ENCODE peak calls at places on chromosomes 3 and 15, in six cellular contexts. A, W, Z, K, M and T are unnamed samples. For H3K4me1, the result is how much of the 10 kb centered on the place peaks cover.

GRCh38 chr3:198071602-198072285 is 111.7 kb downstream of the LMLN start:
- DNase-seq in Z (no peak), K (peak), A (no peak), M (no peak), W (peak), T (no peak)

GRCh38 chr15:41841131-41841530 is 2.5 kb downstream of the PLA2G4B start:
- DNase-seq in W (no peak), A (no peak), M (no peak), K (no peak), Z (no peak), T (no peak)

GRCh38 chr3:170055209-170055608 is 17.4 kb downstream of the GPR160 start:
- DNase-seq in W (no peak), M (no peak), K (no peak), A (no peak), Z (no peak), T (no peak)

GRCh38 chr15:25850154-25851111 is 12.7 kb downstream of the ATP10A start:
- DNase-seq in W (peak), K (peak), M (peak), A (peak), Z (peak), T (no peak)

GRCh38 chr3:128273841-128274573 is 120.7 kb downstream of the EEFSEC start:
- DNase-seq in M (peak), K (no peak), A (no peak), W (no peak), Z (no peak), T (no peak)

GRCh38 chr15:48102167-48102566 is 18.6 kb upstream of the SLC24A5 start:
- DNase-seq in W (no peak), K (no peak), Z (no peak), M (no peak), A (no peak), T (no peak)

GRCh38 chr3:64131755-64132154 is 93.5 kb downstream of the PRICKLE2 start:
- DNase-seq in A (no peak), Z (no peak), W (no peak), M (no peak), K (no peak), T (no peak)

GRCh38 chr3:170621256-170621655 is 35.4 kb upstream of the SLC7A14 start:
- DNase-seq in A (no peak), K (no peak), Z (no peak), W (no peak), M (no peak), T (no peak)

GRCh38 chr3:13157986-13158385 is 84.8 kb upstream of the IQSEC1 start:
- DNase-seq in M (no peak), K (no peak), A (no peak), W (no peak), Z (no peak), T (no peak)

GRCh38 chr15:31304736-31305365 is 21.8 kb upstream of the KLF13 start:
- DNase-seq in W (no peak), Z (peak), A (peak), M (no peak), K (no peak), T (peak)

GRCh38 chr15:40693904-40694705 is 869 bp upstream of the RAD51 start:
- DNase-seq in A (no peak), W (no peak), M (no peak), K (no peak), Z (no peak), T (no peak)

GRCh38 chr3:129554356-129555120 is 11.6 kb downstream of the H1-8 start:
- DNase-seq in Z (peak), W (no peak), K (no peak), M (no peak), A (no peak), T (peak)

GRCh38 chr3:107323723-107324122 is 53.5 kb upstream of the CCDC54 start:
- DNase-seq in M (no peak), Z (no peak), K (no peak), A (no peak), W (no peak), T (no peak)

GRCh38 chr3:23810342-23811116 is 4.8 kb downstream of the UBE2E1 start:
- DNase-seq in K (peak), Z (peak), A (peak), M (peak), W (peak), T (peak)

GRCh38 chr15:40103124-40103858 is 5.4 kb downstream of the BMF start:
- DNase-seq in A (peak), Z (peak), M (peak), W (no peak), K (no peak), T (peak)

GRCh38 chr3:67461667-67462142 is 192.7 kb downstream of the SUCLG2 start:
- DNase-seq in K (no peak), W (no peak), A (no peak), Z (peak), M (no peak), T (peak)

GRCh38 chr3:42746455-42747450 is 26.3 kb downstream of the CCDC13 start:
- DNase-seq in M (no peak), Z (no peak), A (no peak), K (no peak), W (no peak), T (no peak)

GRCh38 chr15:24763891-24764290 is 88.3 kb downstream of the NPAP1 start:
- DNase-seq in A (no peak), K (no peak), W (no peak), Z (no peak), M (no peak), T (no peak)

GRCh38 chr15:27701956-27702355 is 397.2 kb downstream of the OCA2 start:
- DNase-seq in A (no peak), W (no peak), Z (no peak), M (no peak), K (no peak), T (no peak)

GRCh38 chr3:57158813-57159678 is 6.1 kb downstream of the IL17RD start:
- DNase-seq in M (no peak), Z (no peak), A (no peak), K (peak), W (no peak), T (no peak)

GRCh38 chr15:99014803-99015676 is 7.4 kb upstream of the PGPEP1L start:
- DNase-seq in A (peak), K (peak), M (peak), W (no peak), Z (peak), T (peak)

GRCh38 chr3:28241221-28242160 is at the start of gene CMC1:
- DNase-seq in A (peak), Z (peak), K (peak), M (peak), W (peak), T (peak)

GRCh38 chr15:38530113-38530512 is 34.5 kb downstream of the RASGRP1 start:
- DNase-seq in A (no peak), K (no peak), Z (no peak), M (no peak), W (no peak), T (no peak)

GRCh38 chr3:95319921-95320494 is 1257.1 kb downstream of the NSUN3 start:
- DNase-seq in K (no peak), M (no peak), Z (no peak), A (no peak), W (no peak), T (no peak)

GRCh38 chr3:52346623-52347530 is 30.8 kb downstream of the DNAH1 start:
- DNase-seq in M (peak), W (no peak), Z (peak), A (peak), K (no peak), T (no peak)

GRCh38 chr3:122921791-122922651 is 105.5 kb downstream of the SEMA5B start:
- DNase-seq in A (no peak), K (no peak), M (peak), Z (no peak), W (no peak), T (no peak)

GRCh38 chr3:120284702-120285507 is at the start of gene GPR156:
- DNase-seq in M (no peak), K (no peak), W (no peak), A (no peak), Z (peak), T (peak)

GRCh38 chr3:150203273-150203672 is 204.8 kb upstream of the TSC22D2 start:
- DNase-seq in Z (no peak), A (no peak), W (no peak), K (no peak), M (no peak), T (no peak)

GRCh38 chr3:34212175-34212574 is 413.7 kb downstream of the PDCD6IP start:
- DNase-seq in K (no peak), Z (no peak), M (no peak), A (no peak), W (no peak), T (no peak)

GRCh38 chr3:37402351-37402750 is 228.0 kb upstream of the LRRFIP2 start:
- DNase-seq in K (no peak), M (no peak), W (no peak), A (no peak), Z (no peak), T (no peak)
- H3K4me1 ChIP-seq in K (under half), M (under half), W (under half), A (under half), Z (under half), T (under half)

DNA sequence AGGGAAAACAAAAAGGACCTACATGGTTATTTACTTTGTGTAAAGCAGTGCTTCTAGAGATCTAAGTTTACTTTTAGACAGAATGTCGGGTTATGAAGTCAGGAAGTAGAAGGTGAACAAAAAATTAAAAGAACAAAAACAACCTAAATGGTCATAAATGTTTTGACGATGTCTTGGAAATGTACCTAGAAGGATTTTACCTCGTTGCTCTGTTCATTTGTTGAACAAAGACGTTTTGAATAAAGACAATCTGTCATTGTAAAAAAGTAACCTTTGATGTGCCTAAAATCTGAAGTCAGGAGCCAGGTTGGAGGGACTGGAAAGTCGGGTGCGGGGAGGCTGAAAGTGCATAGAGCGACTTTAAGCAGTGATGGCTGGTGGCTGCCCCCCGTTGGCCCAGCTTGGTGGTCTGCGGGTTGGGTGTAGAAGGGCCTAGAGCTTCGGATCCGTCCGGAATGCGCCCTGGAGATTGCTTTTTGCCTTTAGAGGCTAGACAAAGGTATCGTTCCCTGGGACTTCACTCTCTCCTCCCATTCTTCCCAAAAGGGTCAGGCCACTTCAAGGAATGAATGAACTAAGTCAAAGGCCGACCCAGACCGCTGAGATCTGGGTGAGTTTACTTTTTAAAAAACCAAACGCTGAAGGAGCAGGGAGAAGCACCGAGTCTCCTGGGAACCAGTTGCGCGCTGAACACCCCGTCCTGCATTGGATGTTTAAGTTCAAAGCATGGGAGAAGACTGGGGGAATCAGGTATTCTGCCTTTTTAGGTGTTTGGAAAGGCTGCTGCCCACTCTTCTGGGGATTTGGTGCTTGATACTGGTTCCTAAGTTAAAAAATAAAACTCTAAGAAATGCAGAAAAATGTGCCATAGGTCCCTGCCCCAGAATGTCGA is 2.2 kb downstream of the SOX14 start:
- DNase-seq in W (no peak), A (no peak), M (no peak), K (no peak), Z (no peak), T (no peak)
- H3K4me1 ChIP-seq in W (under half), A (under half), M (under half), K (under half), Z (under half), T (under half)

DNA sequence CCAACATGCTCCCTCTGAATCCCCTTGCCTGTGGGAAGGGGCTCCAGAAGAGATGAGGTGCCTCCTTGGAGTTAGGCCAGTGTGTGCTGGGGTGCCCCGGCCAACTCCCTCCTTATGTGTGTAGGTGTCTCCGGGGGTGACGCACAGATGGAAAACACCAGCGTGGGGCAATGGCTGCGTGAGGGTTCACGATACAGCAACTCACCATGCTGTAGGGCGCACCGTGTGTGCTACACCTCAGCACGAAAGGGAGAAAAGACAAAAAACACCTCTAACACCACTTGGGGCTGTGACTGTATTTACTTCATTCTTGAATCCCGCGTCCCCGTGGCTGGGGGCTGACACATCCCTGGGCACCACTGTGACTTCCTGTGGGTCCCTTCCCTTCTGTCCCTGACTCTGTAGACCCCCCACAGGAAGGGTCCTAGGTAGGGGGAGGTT is 1.6 kb upstream of the CALML4 start:
- DNase-seq in A (no peak), Z (no peak), M (no peak), W (no peak), K (no peak), T (no peak)
- H3K4me1 ChIP-seq in A (under half), Z (under half), M (under half), W (under half), K (under half), T (under half)

GRCh38 chr15:63519548-63520178 is 15.3 kb downstream of the USP3 start:
- DNase-seq in A (no peak), W (no peak), M (no peak), K (no peak), Z (no peak), T (no peak)
- H3K4me1 ChIP-seq in A (half or more), W (half or more), M (under half), K (under half), Z (under half), T (under half)

GRCh38 chr3:45596290-45596791 is 1.8 kb downstream of the LIMD1 start:
- DNase-seq in W (no peak), A (no peak), K (no peak), M (no peak), Z (no peak), T (no peak)

GRCh38 chr3:45595364-45596154 is 1.0 kb downstream of the LIMD1 start:
- DNase-seq in Z (peak), M (no peak), K (no peak), W (no peak), A (peak), T (no peak)

GRCh38 chr3:45597166-45597565 is 2.6 kb downstream of the LIMD1 start:
- DNase-seq in W (no peak), M (no peak), A (no peak), Z (peak), K (no peak), T (no peak)

GRCh38 chr3:45599424-45599886 is 4.9 kb downstream of the LIMD1 start:
- DNase-seq in Z (peak), M (no peak), A (peak), W (no peak), K (no peak), T (no peak)

DNA sequence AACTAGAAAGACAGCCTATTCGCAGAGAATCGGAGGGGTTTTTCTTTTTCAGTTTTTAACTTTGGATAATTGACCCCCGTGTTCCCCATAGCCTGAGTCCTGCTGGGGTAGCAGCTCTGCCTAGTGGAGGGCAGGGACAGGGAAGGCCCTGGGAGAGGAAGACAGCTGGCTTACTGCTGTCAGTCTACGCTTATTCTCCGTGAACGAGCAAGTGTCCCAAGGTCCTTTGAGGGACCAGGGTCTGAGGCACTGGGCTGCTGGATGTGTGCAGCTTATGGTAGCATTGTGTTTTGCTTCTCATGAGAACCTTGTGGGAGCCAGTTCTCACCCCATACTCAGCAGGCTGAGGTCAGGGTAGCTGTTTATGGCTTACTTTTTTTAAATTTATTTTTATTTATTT is 3.0 kb downstream of the LIMD1 start:
- DNase-seq in M (no peak), K (no peak), W (no peak), Z (no peak), A (no peak), T (no peak)
- H3K4me1 ChIP-seq in M (under half), K (under half), W (half or more), Z (under half), A (half or more), T (under half)

DNA sequence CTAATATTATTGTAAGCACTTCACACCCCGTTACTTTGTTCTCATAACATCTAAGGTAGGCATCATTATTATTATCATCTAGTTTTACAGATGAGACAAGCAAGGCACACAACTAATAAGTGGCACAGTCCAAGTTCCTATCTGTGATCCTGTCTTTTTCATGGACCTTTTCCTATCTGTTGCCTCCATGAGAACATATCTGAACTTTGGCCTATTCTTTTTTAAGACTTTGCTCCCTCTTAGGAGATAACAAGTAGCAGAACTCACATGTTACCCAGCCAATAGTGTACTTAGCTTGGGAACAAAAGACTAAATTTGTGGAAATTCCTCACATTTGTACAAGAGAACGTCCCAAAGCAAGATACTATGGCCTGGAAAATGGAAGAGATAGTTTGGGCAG is 172.4 kb downstream of the TIGIT start:
- DNase-seq in Z (no peak), W (no peak), K (no peak), A (no peak), M (no peak), T (no peak)
- H3K4me1 ChIP-seq in Z (under half), W (under half), K (under half), A (under half), M (under half), T (under half)

GRCh38 chr3:14432996-14433572 is 30.7 kb downstream of the SLC6A6 start:
- DNase-seq in A (no peak), W (no peak), K (no peak), Z (peak), M (no peak), T (no peak)
- H3K4me1 ChIP-seq in A (half or more), W (half or more), K (under half), Z (under half), M (half or more), T (under half)

GRCh38 chr3:43970351-43970750 is 271.3 kb upstream of the TOPAZ1 start:
- DNase-seq in M (no peak), A (no peak), Z (no peak), K (no peak), W (no peak), T (no peak)

GRCh38 chr3:43968465-43968864 is 273.2 kb upstream of the TOPAZ1 start:
- DNase-seq in K (no peak), A (no peak), M (no peak), Z (no peak), W (no peak), T (no peak)

GRCh38 chr3:43970920-43971319 is 270.8 kb upstream of the TOPAZ1 start:
- DNase-seq in W (no peak), M (no peak), K (no peak), Z (no peak), A (no peak), T (no peak)

GRCh38 chr3:43969944-43970343 is 271.7 kb upstream of the TOPAZ1 start:
- DNase-seq in K (no peak), Z (no peak), A (no peak), W (no peak), M (no peak), T (no peak)

DNA sequence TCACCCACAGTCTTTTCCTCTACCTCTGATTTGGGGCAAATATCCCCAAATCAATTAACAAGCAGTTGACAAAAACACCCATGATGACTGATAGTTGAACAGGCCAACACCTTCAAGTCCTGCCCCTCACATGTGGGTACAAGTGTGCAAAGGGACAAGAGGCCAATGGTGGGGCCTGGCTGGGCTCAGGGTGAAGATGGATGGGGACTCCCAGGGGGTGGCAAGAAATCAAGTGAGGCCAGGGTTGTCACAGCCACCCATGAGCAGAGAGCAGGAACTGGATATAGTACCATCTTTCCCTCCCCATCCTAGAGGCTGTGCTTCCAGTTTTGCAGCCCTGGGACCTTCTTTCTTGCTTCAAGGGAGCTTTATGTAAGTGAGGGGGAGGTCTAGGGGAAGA is 270.2 kb upstream of the TOPAZ1 start:
- DNase-seq in K (no peak), Z (no peak), A (no peak), M (no peak), W (no peak), T (no peak)
- H3K4me1 ChIP-seq in K (under half), Z (under half), A (under half), M (under half), W (under half), T (under half)

GRCh38 chr3:188267790-188268333 is 113.9 kb downstream of the LPP start:
- DNase-seq in A (no peak), K (no peak), Z (no peak), M (no peak), W (no peak), T (no peak)
- H3K4me1 ChIP-seq in A (half or more), K (under half), Z (under half), M (under half), W (under half), T (under half)

GRCh38 chr3:55587476-55587875 is 100.4 kb upstream of the WNT5A start:
- DNase-seq in M (no peak), W (no peak), A (no peak), Z (no peak), K (no peak), T (no peak)
- H3K4me1 ChIP-seq in M (under half), W (under half), A (under half), Z (under half), K (under half), T (under half)